ENCODE peak calls at places on chromosome 11, in four cellular contexts. F is sigmoid colon, C is endodermal cell, I is AG10803. B is an unnamed sample.

GRCh38 chr11:117941163-117941707 is 12.0 kb upstream of the TMPRSS13 start:
- DNase-seq in F (no peak), C (peak; percentile 16), I (no peak), B (no peak)

GRCh38 chr11:33687733-33688479 is 12.7 kb downstream of the C11orf91 start:
- DNase-seq in F (no peak), C (peak; percentile 84), I (peak; percentile 77), B (peak; percentile 61)

GRCh38 chr11:65856689-65857499 is 1.1 kb downstream of the CFL1 start:
- DNase-seq in F (peak; percentile 92), C (peak; percentile 88), I (peak; percentile 57), B (peak; percentile 77)

GRCh38 chr11:46701078-46701654 is 335 bp downstream of the ZNF408 start:
- DNase-seq in F (no peak), C (no peak), I (no peak), B (no peak)

GRCh38 chr11:11816511-11817319 is 25.1 kb upstream of the USP47 start:
- DNase-seq in F (no peak), C (no peak), I (peak; percentile 37), B (no peak)

GRCh38 chr11:70568504-70569172 is 170.3 kb downstream of the CTTN start:
- DNase-seq in F (no peak), C (peak; percentile 93), I (peak; percentile 41), B (peak; percentile 54)

GRCh38 chr11:120086651-120087050 is 51.3 kb downstream of the TRIM29 start:
- DNase-seq in F (no peak), C (no peak), I (no peak), B (no peak)

GRCh38 chr11:77590194-77590591 is 440 bp downstream of the AQP11 start:
- DNase-seq in F (peak; percentile 73), C (peak; percentile 80), I (peak; percentile 24), B (no peak)

GRCh38 chr11:11894486-11894885 is 52.7 kb downstream of the USP47 start:
- DNase-seq in F (no peak), C (no peak), I (no peak), B (no peak)

GRCh38 chr11:69642549-69642912 is 1.6 kb downstream of the CCND1 start:
- DNase-seq in F (peak; percentile 65), C (no peak), I (no peak), B (no peak)

GRCh38 chr11:64296236-64296635 is 3.9 kb upstream of the CATSPERZ start:
- DNase-seq in F (no peak), C (no peak), I (peak; percentile 70), B (no peak)

GRCh38 chr11:5528495-5528894 is 12.0 kb upstream of the UBQLNL start:
- DNase-seq in F (no peak), C (no peak), I (no peak), B (no peak)

GRCh38 chr11:109390752-109391151 is 31.2 kb upstream of the C11orf87 start:
- DNase-seq in F (no peak), C (no peak), I (no peak), B (no peak)

GRCh38 chr11:1152316-1153104 is 5.2 kb upstream of the MUC5AC start:
- DNase-seq in F (no peak), C (no peak), I (peak; percentile 11), B (no peak)

GRCh38 chr11:16793009-16793408 is 54.6 kb downstream of the C11orf58 start:
- DNase-seq in F (no peak), C (no peak), I (no peak), B (no peak)

GRCh38 chr11:78722786-78723185 is 148.1 kb upstream of the NARS2 start:
- DNase-seq in F (no peak), C (no peak), I (peak; percentile 11), B (no peak)

GRCh38 chr11:71212871-71213559 is 39.4 kb downstream of the SHANK2 start:
- DNase-seq in F (peak; percentile 69), C (peak; percentile 36), I (peak; percentile 28), B (no peak)

GRCh38 chr11:72373163-72373562 is 61.2 kb downstream of the CLPB start:
- DNase-seq in F (no peak), C (no peak), I (no peak), B (no peak)

GRCh38 chr11:2474059-2474901 is 29.5 kb downstream of the KCNQ1 start:
- DNase-seq in F (no peak), C (no peak), I (no peak), B (no peak)

GRCh38 chr11:37352485-37352884 is 754.4 kb upstream of the RAG2 start:
- DNase-seq in F (no peak), C (no peak), I (no peak), B (no peak)

GRCh38 chr11:74731301-74732094 is at the start of gene CHRDL2:
- DNase-seq in F (no peak), C (peak; percentile 74), I (peak; percentile 40), B (no peak)

GRCh38 chr11:66976048-66976467 is 954 bp downstream of the C11orf86 start:
- DNase-seq in F (no peak), C (peak; percentile 96), I (no peak), B (peak; percentile 74)

GRCh38 chr11:83641511-83641910 is 355.3 kb upstream of the CCDC90B start:
- DNase-seq in F (peak; percentile 77), C (peak; percentile 60), I (peak; percentile 78), B (no peak)

GRCh38 chr11:832529-833113 is at the start of gene CD151:
- DNase-seq in F (no peak), C (peak; percentile 92), I (peak; percentile 50), B (no peak)

GRCh38 chr11:110374921-110375320 is 54.8 kb upstream of the FDX1 start:
- DNase-seq in F (no peak), C (no peak), I (no peak), B (no peak)

GRCh38 chr11:20061766-20062165 is 98.5 kb downstream of the DBX1 start:
- DNase-seq in F (no peak), C (no peak), I (no peak), B (no peak)

GRCh38 chr11:92556435-92556834 is 331.8 kb downstream of the FAT3 start:
- DNase-seq in F (no peak), C (peak; percentile 56), I (peak; percentile 11), B (peak; percentile 21)

GRCh38 chr11:14519692-14520085 is 497 bp downstream of the PSMA1 start:
- DNase-seq in F (no peak), C (no peak), I (no peak), B (no peak)

GRCh38 chr11:14520902-14521151 is 641 bp upstream of the PSMA1 start:
- DNase-seq in F (no peak), C (no peak), I (no peak), B (no peak)

GRCh38 chr11:14522245-14522644 is 2.1 kb upstream of the PSMA1 start:
- DNase-seq in F (no peak), C (no peak), I (no peak), B (no peak)

GRCh38 chr11:14518820-14519219 is 1.4 kb downstream of the PSMA1 start:
- DNase-seq in F (no peak), C (no peak), I (no peak), B (no peak)

GRCh38 chr11:14520086-14520901 is at the start of gene PSMA1:
- DNase-seq in F (peak; percentile 97), C (peak; percentile 99), I (peak; percentile 95), B (peak; percentile 81)
- TF ChIP-seq CTCF in F (peak; percentile 73), C (peak; percentile 26), I (peak; percentile 5), B (peak; percentile 59)

DNA sequence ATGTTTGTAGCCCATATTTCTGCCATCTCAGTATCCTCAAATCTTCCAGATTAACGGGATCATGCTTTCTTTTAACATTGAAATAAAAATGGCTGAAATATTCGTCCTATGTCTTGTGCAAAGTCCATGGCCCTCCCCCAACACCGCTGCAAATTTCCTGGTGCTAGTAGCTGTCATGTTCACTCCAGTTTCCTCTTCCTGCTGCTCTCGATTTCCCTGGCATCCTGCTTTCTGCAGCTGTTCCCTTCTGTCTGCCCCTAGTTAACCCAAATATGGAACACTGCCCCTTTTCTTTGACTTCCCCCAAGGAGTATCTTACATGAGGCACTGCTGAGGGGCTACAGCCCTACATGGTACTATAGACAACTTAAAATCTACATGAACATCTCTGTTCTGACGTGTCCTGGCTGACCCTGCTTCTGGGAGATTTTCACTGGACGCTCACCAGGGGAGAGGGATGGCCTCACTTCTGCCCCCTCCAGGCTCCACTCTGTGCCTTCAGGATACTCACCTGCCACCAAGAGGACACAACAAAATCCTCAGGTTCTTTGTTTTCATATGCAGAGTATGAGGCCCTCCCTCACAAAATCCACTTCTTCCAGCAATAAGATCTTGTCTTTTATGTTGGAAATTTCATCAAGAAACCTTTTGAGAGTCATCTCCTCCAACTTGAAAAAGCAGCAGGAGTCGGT is 29.4 kb upstream of the SCUBE2 start:
- DNase-seq in F (no peak), C (peak; percentile 89), I (no peak), B (no peak)
- TF ChIP-seq CTCF in F (no peak), C (peak; percentile 89), I (no peak), B (no peak)

GRCh38 chr11:45181595-45182550 is 35.4 kb downstream of the PRDM11 start:
- DNase-seq in F (peak; percentile 67), C (no peak), I (no peak), B (no peak)

GRCh38 chr11:45184640-45185039 is 38.2 kb downstream of the PRDM11 start:
- DNase-seq in F (no peak), C (no peak), I (no peak), B (no peak)

GRCh38 chr11:45185228-45185729 is 38.8 kb downstream of the PRDM11 start:
- DNase-seq in F (no peak), C (no peak), I (no peak), B (no peak)

GRCh38 chr11:45180888-45181594 is 34.6 kb downstream of the PRDM11 start:
- DNase-seq in F (peak; percentile 88), C (peak; percentile 88), I (peak; percentile 41), B (no peak)

DNA sequence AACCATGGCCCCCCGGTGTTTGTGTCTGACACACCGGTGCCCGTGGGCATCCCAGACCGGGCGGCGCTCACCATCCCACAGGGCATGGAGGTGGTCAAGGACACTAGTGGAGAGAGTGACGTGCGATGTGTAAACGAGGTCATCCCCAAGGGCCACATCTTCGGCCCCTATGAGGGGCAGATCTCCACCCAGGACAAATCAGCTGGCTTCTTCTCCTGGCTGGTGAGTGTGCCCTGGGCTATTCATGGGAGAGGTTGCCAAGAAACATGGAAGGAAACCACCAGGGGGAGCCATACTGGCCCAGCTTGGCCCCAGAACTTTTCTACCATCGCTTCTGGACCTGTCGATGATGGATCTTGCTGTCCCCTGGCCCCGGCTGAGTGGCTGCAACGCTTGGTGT is 36.5 kb downstream of the PRDM11 start:
- DNase-seq in F (peak; percentile 65), C (peak; percentile 81), I (peak; percentile 23), B (no peak)
- TF ChIP-seq CTCF in F (peak; percentile 22), C (peak; percentile 83), I (peak; percentile 50), B (peak; percentile 42)

DNA sequence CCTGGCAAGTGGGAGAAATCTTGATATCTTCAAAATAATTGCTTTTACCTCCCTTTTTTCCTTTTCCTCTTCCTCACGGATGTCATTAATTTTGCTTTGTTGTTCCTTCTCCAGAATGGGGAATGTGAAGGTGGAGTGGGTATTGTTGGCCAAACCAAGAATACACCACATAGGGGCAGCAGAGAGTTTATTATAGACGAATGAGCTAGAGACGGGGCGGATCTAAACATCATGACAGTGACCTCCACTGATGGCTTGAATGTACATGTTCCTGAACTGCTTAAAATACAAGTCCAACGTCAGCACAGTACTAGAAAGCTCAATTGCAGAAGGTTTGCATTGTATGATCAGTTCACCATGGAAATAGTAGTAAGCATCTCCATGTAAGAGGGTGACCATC is 122.3 kb upstream of the SNX19 start:
- DNase-seq in F (no peak), C (peak; percentile 67), I (no peak), B (no peak)
- TF ChIP-seq CTCF in F (no peak), C (peak; percentile 75), I (peak; percentile 24), B (no peak)

GRCh38 chr11:61792310-61793083 is at the start of the genes FEN1 and TMEM258:
- DNase-seq in F (peak; percentile 94), C (peak; percentile 96), I (peak; percentile 93), B (peak; percentile 88)
- TF ChIP-seq CTCF in F (peak; percentile 36), C (no peak), I (no peak), B (peak; percentile 7)

GRCh38 chr11:13098067-13098466 is 89.0 kb downstream of the RASSF10 start:
- DNase-seq in F (no peak), C (no peak), I (no peak), B (no peak)
- TF ChIP-seq CTCF in F (no peak), C (no peak), I (no peak), B (no peak)

B was measured in mesothelial cell of epicardium.